ENCODE peak calls at places on chromosomes 4 and X, in eight cellular contexts. K, C, Q, L, B, Z, E and D are unnamed samples.

GRCh38 chr4:138189212-138189611 is 52.9 kb downstream of the SLC7A11 start:
- DNase-seq in K (no peak), C (no peak), Q (no peak), L (peak; percentile 36), B (no peak), Z (no peak), E (no peak), D (no peak)

GRCh38 chr4:168612435-168613139 is 115.7 kb downstream of the PALLD start:
- DNase-seq in K (no peak), C (no peak), Q (no peak), L (peak; percentile 6), B (no peak), Z (no peak), E (no peak), D (no peak)

GRCh38 chrX:154649864-154650510 is 3.4 kb downstream of the CTAG2 start:
- DNase-seq in K (no peak), C (no peak), Q (peak; percentile 82), L (no peak), B (no peak), Z (no peak), E (no peak), D (no peak)

GRCh38 chr4:122480023-122480422 is 23.5 kb upstream of the IL2 start:
- DNase-seq in K (no peak), C (no peak), Q (no peak), L (peak; percentile 5), B (no peak), Z (no peak), E (no peak), D (no peak)

GRCh38 chr4:26055855-26056254 is 141.8 kb downstream of the SMIM20 start:
- DNase-seq in K (no peak), C (no peak), Q (peak; percentile 53), L (peak; percentile 32), B (no peak), Z (no peak), E (no peak), D (no peak)

GRCh38 chr4:151038452-151039157 is 23.5 kb upstream of the LRBA start:
- DNase-seq in K (no peak), C (no peak), Q (peak; percentile 46), L (no peak), B (no peak), Z (no peak), E (no peak), D (no peak)

GRCh38 chr4:147057631-147057980 is 111.9 kb upstream of the TTC29 start:
- DNase-seq in K (no peak), C (peak; percentile 32), Q (no peak), L (peak; percentile 41), B (no peak), Z (no peak), E (no peak), D (no peak)

GRCh38 chr4:8648296-8648695 is 55.7 kb downstream of the CPZ start:
- DNase-seq in K (no peak), C (no peak), Q (peak; percentile 40), L (no peak), B (no peak), Z (no peak), E (no peak), D (no peak)

GRCh38 chr4:8319731-8320385 is 50.3 kb downstream of the HTRA3 start:
- DNase-seq in K (peak; percentile 38), C (no peak), Q (peak; percentile 79), L (peak; percentile 72), B (no peak), Z (no peak), E (no peak), D (peak; percentile 59)

GRCh38 chr4:83107636-83108035 is 6.9 kb downstream of the PLAC8 start:
- DNase-seq in K (no peak), C (no peak), Q (no peak), L (no peak), B (no peak), Z (no peak), E (no peak), D (no peak)

GRCh38 chr4:123876640-123877039 is 480.0 kb downstream of the SPRY1 start:
- DNase-seq in K (no peak), C (no peak), Q (no peak), L (no peak), B (no peak), Z (no peak), E (no peak), D (no peak)

GRCh38 chr4:24743931-24744330 is 51.4 kb upstream of the SOD3 start:
- DNase-seq in K (peak; percentile 19), C (no peak), Q (no peak), L (no peak), B (no peak), Z (no peak), E (no peak), D (no peak)

GRCh38 chr4:185304944-185305690 is 90.6 kb downstream of the LRP2BP start:
- DNase-seq in K (no peak), C (no peak), Q (no peak), L (peak; percentile 40), B (peak; percentile 13), Z (no peak), E (no peak), D (no peak)

GRCh38 chr4:147599206-147599605 is 18.0 kb upstream of the TMEM184C start:
- DNase-seq in K (no peak), C (no peak), Q (no peak), L (no peak), B (no peak), Z (no peak), E (no peak), D (no peak)

GRCh38 chr4:169861592-169861991 is 103.8 kb upstream of the HPF1 start:
- DNase-seq in K (no peak), C (no peak), Q (no peak), L (no peak), B (no peak), Z (no peak), E (no peak), D (no peak)

GRCh38 chr4:45241976-45242375 is 515.6 kb upstream of the GNPDA2 start:
- DNase-seq in K (no peak), C (no peak), Q (no peak), L (no peak), B (no peak), Z (no peak), E (no peak), D (no peak)

GRCh38 chr4:67151376-67152343 is 393.6 kb downstream of the CENPC start:
- DNase-seq in K (no peak), C (no peak), Q (no peak), L (peak; percentile 6), B (no peak), Z (peak; percentile 36), E (peak; percentile 65), D (no peak)

GRCh38 chr4:19348746-19349145 is 903.0 kb upstream of the SLIT2 start:
- DNase-seq in K (no peak), C (no peak), Q (no peak), L (no peak), B (no peak), Z (no peak), E (no peak), D (no peak)
- TF ChIP-seq CTCF in K (no peak), C (no peak), Q (no peak), L (no peak), B (no peak), Z (no peak), E (no peak), D (no peak)

GRCh38 chr4:16270654-16271328 is 44.5 kb upstream of the TAPT1 start:
- DNase-seq in K (no peak), C (no peak), Q (no peak), L (peak; percentile 60), B (peak; percentile 22), Z (no peak), E (no peak), D (no peak)
- TF ChIP-seq CTCF in K (no peak), C (peak; percentile 35), Q (no peak), L (peak; percentile 22), B (peak; percentile 41), Z (no peak), E (no peak), D (no peak)

GRCh38 chr4:40055873-40056721 is 553 bp upstream of the N4BP2 start:
- DNase-seq in K (peak; percentile 77), C (no peak), Q (peak; percentile 92), L (peak; percentile 95), B (peak; percentile 66), Z (peak; percentile 82), E (peak; percentile 86), D (peak; percentile 70)
- TF ChIP-seq CTCF in K (no peak), C (no peak), Q (no peak), L (no peak), B (no peak), Z (no peak), E (no peak), D (no peak)

DNA sequence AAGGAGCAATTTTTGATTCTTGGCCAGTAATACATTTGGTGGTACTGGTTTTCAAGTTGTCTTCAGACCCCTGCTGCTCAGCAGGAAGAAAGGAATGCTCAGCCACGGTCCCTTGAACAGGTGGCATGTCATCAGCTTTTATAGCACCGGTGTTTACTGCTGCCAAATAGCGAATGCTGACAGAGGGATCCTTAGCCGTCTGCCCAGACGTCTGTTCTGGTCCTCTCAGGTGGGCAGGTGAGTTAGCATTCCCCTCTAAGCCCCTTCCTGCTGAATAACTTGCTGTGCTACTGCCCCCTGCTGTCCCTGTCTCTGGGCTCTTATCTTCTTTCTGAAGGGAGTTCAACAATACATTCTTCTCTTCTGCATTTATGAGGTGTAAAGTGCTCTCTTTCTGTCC is 28.4 kb downstream of the BOD1L1 start:
- DNase-seq in K (no peak), C (peak; percentile 22), Q (no peak), L (peak; percentile 15), B (no peak), Z (no peak), E (no peak), D (no peak)
- TF ChIP-seq CTCF in K (no peak), C (peak; percentile 54), Q (no peak), L (peak; percentile 53), B (peak; percentile 20), Z (no peak), E (no peak), D (no peak)